ENCODE peak calls at places on chromosome 18, in six cellular contexts. A is naive thymus-derived CD4-positive, alpha-beta T cell; V is CD8-positive, alpha-beta memory T cell; X is heart right ventricle; P is heart left ventricle; O is uterus. Z is an unnamed sample.

GRCh38 chr18:46917808-46918600 is 602 bp downstream of the KATNAL2 start:
- DNase-seq in A (no peak), V (no peak), X (peak; percentile 46), P (peak; percentile 46), O (peak; percentile 30), Z (no peak)

GRCh38 chr18:7221424-7222155 is 9.3 kb upstream of the LRRC30 start:
- DNase-seq in A (no peak), V (no peak), X (peak; percentile 55), P (peak; percentile 42), O (no peak), Z (no peak)

GRCh38 chr18:24805156-24805555 is 344.7 kb downstream of the HRH4 start:
- DNase-seq in A (no peak), V (no peak), X (no peak), P (no peak), O (no peak), Z (no peak)

GRCh38 chr18:48674198-48674721 is 135.4 kb downstream of the CTIF start:
- DNase-seq in A (no peak), V (no peak), X (peak; percentile 69), P (peak; percentile 64), O (peak; percentile 12), Z (peak; percentile 1)

GRCh38 chr18:72811047-72811446 is 56.7 kb downstream of the NETO1 start:
- DNase-seq in A (no peak), V (no peak), X (no peak), P (no peak), O (no peak), Z (no peak)

GRCh38 chr18:44500820-44501670 is 179.6 kb upstream of the SETBP1 start:
- DNase-seq in A (no peak), V (no peak), X (no peak), P (no peak), O (no peak), Z (no peak)

GRCh38 chr18:48468151-48468550 is 59.0 kb upstream of the ZBTB7C start:
- DNase-seq in A (no peak), V (no peak), X (no peak), P (no peak), O (no peak), Z (no peak)

GRCh38 chr18:24271381-24272331 is 126.0 kb downstream of the OSBPL1A start:
- DNase-seq in A (peak; percentile 11), V (no peak), X (peak; percentile 71), P (peak; percentile 85), O (peak; percentile 71), Z (no peak)

GRCh38 chr18:61898576-61899205 is 5.9 kb upstream of the RNF152 start:
- DNase-seq in A (no peak), V (no peak), X (no peak), P (no peak), O (no peak), Z (no peak)

GRCh38 chr18:30763913-30764350 is 278.6 kb downstream of the DSC3 start:
- DNase-seq in A (no peak), V (no peak), X (no peak), P (no peak), O (no peak), Z (no peak)

GRCh38 chr18:11040823-11041712 is 108.3 kb downstream of the PIEZO2 start:
- DNase-seq in A (no peak), V (no peak), X (peak; percentile 62), P (no peak), O (peak; percentile 20), Z (no peak)

GRCh38 chr18:65017372-65017760 is 733.4 kb upstream of the CDH7 start:
- DNase-seq in A (no peak), V (no peak), X (no peak), P (no peak), O (no peak), Z (no peak)

GRCh38 chr18:76358774-76359173 is 136.3 kb downstream of the ZNF516 start:
- DNase-seq in A (no peak), V (no peak), X (no peak), P (no peak), O (no peak), Z (no peak)

GRCh38 chr18:44696892-44697291 is 16.2 kb downstream of the SETBP1 start:
- DNase-seq in A (no peak), V (no peak), X (peak; percentile 20), P (peak; percentile 63), O (no peak), Z (no peak)

GRCh38 chr18:4172491-4172890 is 282.6 kb downstream of the DLGAP1 start:
- DNase-seq in A (no peak), V (no peak), X (no peak), P (no peak), O (no peak), Z (no peak)

GRCh38 chr18:62796216-62796621 is 80.9 kb downstream of the PHLPP1 start:
- DNase-seq in A (no peak), V (no peak), X (no peak), P (no peak), O (no peak), Z (no peak)

DNA sequence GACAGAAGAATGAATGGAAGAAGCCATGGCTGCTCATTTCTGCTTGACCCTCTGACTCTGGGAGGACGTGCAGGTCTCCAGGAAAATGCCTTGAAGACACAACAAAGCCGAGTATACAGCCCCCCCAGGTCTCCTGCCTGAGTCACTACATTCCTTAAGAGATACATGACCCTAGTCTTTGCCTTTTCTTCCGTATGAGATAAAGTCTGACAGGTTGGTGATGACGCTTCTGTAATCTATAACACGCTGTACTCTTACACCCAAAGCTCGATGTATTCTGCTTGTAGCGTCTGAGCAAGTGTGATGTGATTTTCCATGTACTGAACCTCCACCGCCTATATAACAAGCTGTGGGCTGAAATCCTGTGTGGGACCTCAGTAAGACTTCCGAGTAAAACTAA is 77.3 kb downstream of the KCTD1 start:
- DNase-seq in A (no peak), V (no peak), X (no peak), P (no peak), O (no peak), Z (no peak)
- H3K27ac ChIP-seq in A (no peak overlapping the region), V (no peak overlapping the region), X (no peak overlapping the region), P (no peak overlapping the region), O (no peak overlapping the region), Z (no peak overlapping the region)

GRCh38 chr18:79899609-79900435 is 51.6 kb downstream of the SLC66A2 start:
- DNase-seq in A (no peak), V (no peak), X (no peak), P (peak; percentile 8), O (no peak), Z (no peak)
- H3K9me3 ChIP-seq in A (no peaks in the 10 kb centered on the region), V (peaks cover 5% of the 10 kb centered on the region), X (peaks cover 14% of the 10 kb centered on the region), P (peaks cover 7% of the 10 kb centered on the region), O (peaks cover 14% of the 10 kb centered on the region), Z (peaks cover 38% of the 10 kb centered on the region)

DNA sequence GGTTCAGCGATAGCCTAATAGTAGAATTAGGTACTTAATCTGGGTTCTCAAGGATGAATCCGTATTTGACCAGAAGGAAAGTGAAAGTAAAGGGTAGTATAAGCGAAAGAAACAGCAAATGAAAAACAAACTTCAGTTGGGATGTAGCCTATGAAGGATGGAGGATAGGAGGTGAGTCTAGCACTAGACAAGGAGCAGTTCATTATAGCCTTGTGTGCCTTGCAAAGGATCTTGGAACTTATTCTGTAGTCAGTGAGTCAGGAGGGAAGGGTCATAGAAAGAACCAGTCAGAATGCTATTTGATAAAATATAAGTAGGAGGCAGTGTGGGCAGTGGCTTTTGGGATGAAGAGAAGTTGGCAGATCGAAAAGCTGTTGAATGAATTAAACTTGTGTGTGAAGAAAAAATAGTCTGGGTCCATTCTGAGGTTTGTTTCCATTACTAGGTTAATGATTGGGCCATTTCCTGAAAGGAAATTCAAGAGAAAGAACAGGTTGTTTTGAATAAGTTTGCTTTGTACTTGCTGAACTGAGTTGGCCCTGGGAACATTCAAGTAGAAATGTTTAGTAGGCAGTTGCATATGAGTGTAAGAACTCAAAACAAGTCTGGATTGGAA is 48.5 kb downstream of the ANKRD12 start:
- DNase-seq in A (no peak), V (no peak), X (no peak), P (no peak), O (no peak), Z (no peak)
- H3K4me1 ChIP-seq in A (peaks cover 15% of the 10 kb centered on the region), V (peaks cover 17% of the 10 kb centered on the region), X (peaks cover 26% of the 10 kb centered on the region), P (peaks cover 46% of the 10 kb centered on the region), O (no peaks in the 10 kb centered on the region), Z (peaks cover 27% of the 10 kb centered on the region)

GRCh38 chr18:23239350-23239692 is 104.0 kb downstream of the CABLES1 start:
- DNase-seq in A (no peak), V (no peak), X (no peak), P (no peak), O (no peak), Z (no peak)

GRCh38 chr18:23236876-23237468 is 101.7 kb downstream of the CABLES1 start:
- DNase-seq in A (no peak), V (no peak), X (no peak), P (no peak), O (no peak), Z (no peak)

GRCh38 chr18:23238651-23239349 is 103.5 kb downstream of the CABLES1 start:
- DNase-seq in A (no peak), V (no peak), X (no peak), P (no peak), O (no peak), Z (no peak)

GRCh38 chr18:23238152-23238531 is 102.9 kb downstream of the CABLES1 start:
- DNase-seq in A (no peak), V (no peak), X (peak; percentile 51), P (peak; percentile 44), O (peak; percentile 71), Z (peak; percentile 73)

GRCh38 chr18:23237524-23238151 is 102.4 kb downstream of the CABLES1 start:
- DNase-seq in A (no peak), V (no peak), X (peak; percentile 53), P (peak; percentile 50), O (peak; percentile 77), Z (peak; percentile 13)
- H3K27ac ChIP-seq in A (peak overlapping the region; percentile 53), V (no peak overlapping the region), X (peak overlapping the region; percentile 80), P (peak overlapping the region; percentile 84), O (peak overlapping the region; percentile 82), Z (peak overlapping the region; percentile 89)

DNA sequence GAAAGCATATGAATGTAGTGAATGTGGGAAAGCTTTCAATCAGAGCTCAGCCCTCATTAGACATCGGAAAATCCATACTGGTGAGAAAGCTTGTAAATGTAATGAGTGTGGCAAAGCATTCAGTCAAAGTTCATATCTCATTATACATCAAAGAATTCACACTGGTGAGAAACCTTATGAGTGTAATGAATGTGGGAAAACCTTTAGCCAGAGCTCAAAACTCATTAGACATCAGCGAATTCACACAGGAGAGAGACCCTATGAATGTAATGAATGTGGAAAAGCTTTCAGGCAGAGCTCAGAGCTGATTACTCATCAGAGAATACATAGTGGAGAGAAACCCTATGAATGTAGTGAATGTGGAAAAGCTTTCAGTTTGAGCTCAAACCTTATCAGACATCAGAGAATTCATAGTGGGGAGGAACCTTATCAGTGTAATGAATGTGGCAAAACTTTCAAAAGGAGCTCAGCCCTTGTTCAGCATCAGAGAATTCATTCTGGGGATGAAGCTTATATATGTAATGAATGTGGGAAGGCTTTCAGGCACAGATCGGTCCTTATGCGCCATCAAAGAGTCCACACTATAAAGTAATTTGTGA is 5.0 kb downstream of the ZNF397 start:
- DNase-seq in A (no peak), V (no peak), X (no peak), P (no peak), O (no peak), Z (no peak)
- H3K9me3 ChIP-seq in A (no peaks in the 10 kb centered on the region), V (no peaks in the 10 kb centered on the region), X (no peaks in the 10 kb centered on the region), P (no peaks in the 10 kb centered on the region), O (no peaks in the 10 kb centered on the region), Z (no peaks in the 10 kb centered on the region)

Z was measured in thoracic aorta.